ENCODE peak calls at places on chromosomes 11 and 22, in four cellular contexts. O is GM12878, Z is WTC11, L is SK-N-SH. K is an unnamed sample.

GRCh38 chr11:10898763-10899541 is 41.1 kb upstream of the ZBED5 start:
- DNase-seq in O (no peak), Z (no peak), L (no peak), K (peak; percentile 44)

GRCh38 chr11:67280341-67280790 is 8.7 kb upstream of the ANKRD13D start:
- DNase-seq in O (no peak), Z (no peak), L (no peak), K (no peak)

GRCh38 chr22:48957987-48958321 is 869.7 kb downstream of the BRD1 start:
- DNase-seq in O (no peak), Z (no peak), L (no peak), K (no peak)

GRCh38 chr11:64413417-64413816 is 54.5 kb downstream of the RPS6KA4 start:
- DNase-seq in O (no peak), Z (no peak), L (no peak), K (no peak)

GRCh38 chr11:119849872-119850271 is 120.9 kb upstream of the NECTIN1 start:
- DNase-seq in O (no peak), Z (no peak), L (no peak), K (no peak)

GRCh38 chr11:86072211-86072610 is 3.3 kb upstream of the PICALM start:
- DNase-seq in O (no peak), Z (no peak), L (no peak), K (no peak)

GRCh38 chr22:36336246-36337182 is 51.3 kb downstream of the MYH9 start:
- DNase-seq in O (no peak), Z (no peak), L (no peak), K (no peak)

GRCh38 chr11:2843551-2843950 is 42.0 kb downstream of the CDKN1C start:
- DNase-seq in O (no peak), Z (no peak), L (no peak), K (no peak)

GRCh38 chr11:125304876-125305275 is 140.3 kb downstream of the PKNOX2 start:
- DNase-seq in O (no peak), Z (no peak), L (no peak), K (no peak)

GRCh38 chr11:2267871-2268825 is 2.2 kb downstream of the ASCL2 start:
- DNase-seq in O (no peak), Z (no peak), L (no peak), K (peak; percentile 10)

GRCh38 chr22:24244144-24244787 is 616 bp downstream of the GGT5 start:
- DNase-seq in O (no peak), Z (no peak), L (peak; percentile 84), K (peak; percentile 1)

GRCh38 chr11:43948341-43949185 is 6.1 kb downstream of the C11orf96 start:
- DNase-seq in O (no peak), Z (no peak), L (no peak), K (no peak)

GRCh38 chr11:119093951-119094815 is 7.5 kb downstream of the DPAGT1 start:
- DNase-seq in O (no peak), Z (peak; percentile 28), L (peak; percentile 40), K (peak; percentile 65)

GRCh38 chr11:72844356-72844755 is 30.1 kb downstream of the ATG16L2 start:
- DNase-seq in O (no peak), Z (no peak), L (no peak), K (no peak)

GRCh38 chr22:22376352-22376706 is 131.7 kb downstream of the VPREB1 start:
- DNase-seq in O (no peak), Z (no peak), L (no peak), K (no peak)

GRCh38 chr11:89361738-89362137 is 129.4 kb downstream of the NOX4 start:
- DNase-seq in O (no peak), Z (no peak), L (no peak), K (no peak)

GRCh38 chr11:62508336-62509058 is 38.1 kb downstream of the AHNAK start:
- DNase-seq in O (no peak), Z (peak; percentile 75), L (peak; percentile 65), K (peak; percentile 72)

GRCh38 chr22:37728620-37729019 is 31.8 kb downstream of the TRIOBP start:
- DNase-seq in O (no peak), Z (no peak), L (no peak), K (no peak)

GRCh38 chr11:113528982-113529381 is 53.8 kb upstream of the DRD2 start:
- DNase-seq in O (no peak), Z (no peak), L (no peak), K (no peak)

GRCh38 chr11:59188954-59189353 is 17.0 kb downstream of the DTX4 start:
- DNase-seq in O (no peak), Z (no peak), L (no peak), K (no peak)

DNA sequence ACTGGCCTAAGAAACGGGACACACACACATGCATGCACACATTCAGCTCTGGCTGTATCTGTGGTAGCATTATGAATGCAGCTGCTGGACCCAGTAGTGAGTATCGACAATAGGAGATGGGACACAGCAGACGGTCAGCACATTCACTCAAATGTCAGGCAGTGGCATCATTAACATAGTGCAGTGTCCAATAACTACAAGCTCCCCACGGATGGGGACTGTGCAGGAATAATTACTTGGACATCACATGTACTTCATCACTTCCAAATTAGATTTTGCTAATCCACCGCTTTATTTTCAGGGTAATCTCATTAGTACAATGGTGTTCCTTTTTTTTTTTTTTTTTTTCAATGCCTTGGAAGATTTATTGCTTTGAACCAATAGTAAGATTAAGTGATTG is 109.5 kb downstream of the FANCF start:
- DNase-seq in O (no peak), Z (no peak), L (peak; percentile 33), K (no peak)
- TF ChIP-seq USF1 in O (no peak), Z (no peak), L (no peak), K (no peak)

DNA sequence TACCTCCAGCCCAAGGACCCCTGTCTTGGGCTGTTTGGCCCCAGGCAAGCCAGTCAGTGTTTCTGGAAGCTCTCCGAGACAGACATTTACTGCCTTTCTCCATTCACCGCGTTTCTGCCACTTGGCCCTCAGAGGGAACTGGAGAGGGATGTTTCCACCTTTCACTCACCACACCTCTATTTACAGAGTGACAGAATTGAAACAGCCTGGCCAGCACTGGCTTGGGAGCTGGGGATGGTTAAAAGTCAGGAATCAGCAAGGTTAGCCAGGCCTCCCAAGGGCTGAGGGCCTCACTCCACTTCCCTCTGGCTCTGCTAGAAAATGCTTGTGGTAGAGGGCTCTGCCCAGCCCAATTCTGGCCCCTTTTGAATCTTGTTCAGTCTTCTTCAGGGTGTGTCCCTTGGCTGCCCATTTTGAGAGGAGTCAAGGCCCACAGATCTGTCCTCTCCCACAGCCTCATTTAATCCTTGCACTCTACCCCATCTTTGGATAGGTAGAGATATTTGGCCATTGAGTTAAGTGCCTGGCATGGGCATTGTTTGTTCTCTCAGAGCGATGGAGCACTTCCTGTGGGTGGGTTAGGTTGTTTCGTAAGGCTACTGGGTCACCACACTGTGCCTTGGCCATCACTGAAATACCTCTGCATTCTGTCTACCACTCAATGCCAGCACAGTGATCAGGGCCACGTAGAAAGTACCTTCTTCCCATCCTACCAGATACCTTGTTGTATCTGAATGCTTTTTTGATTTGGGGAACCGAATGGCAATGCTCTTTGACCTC is 119.2 kb downstream of the MICAL2 start:
- DNase-seq in O (no peak), Z (no peak), L (no peak), K (no peak)
- TF ChIP-seq USF1 in O (no peak), Z (no peak), L (no peak), K (no peak)

DNA sequence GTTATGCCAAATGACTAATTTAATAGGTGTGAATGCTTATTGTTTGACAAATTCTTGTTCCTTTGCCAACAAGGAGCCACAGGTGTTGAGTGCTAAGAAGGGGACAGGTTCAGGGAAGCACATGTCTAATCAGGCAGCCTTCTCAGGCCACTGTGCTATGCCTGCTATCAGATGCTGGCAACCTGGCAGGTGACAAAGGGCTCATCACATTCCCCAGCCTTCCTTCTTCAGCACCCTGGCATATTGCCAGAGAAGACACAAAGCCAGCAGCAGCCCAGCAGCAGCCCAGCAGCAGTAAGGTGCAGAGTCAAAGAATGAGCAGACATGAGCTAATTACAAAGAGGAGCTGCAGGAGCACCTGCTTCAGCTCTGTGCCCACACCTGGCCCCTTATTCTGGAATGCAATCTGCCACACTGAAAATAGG is 68.2 kb downstream of the GUCY1A2 start:
- DNase-seq in O (no peak), Z (no peak), L (no peak), K (no peak)
- TF ChIP-seq USF1 in O (no peak), Z (no peak), L (no peak), K (no peak)

DNA sequence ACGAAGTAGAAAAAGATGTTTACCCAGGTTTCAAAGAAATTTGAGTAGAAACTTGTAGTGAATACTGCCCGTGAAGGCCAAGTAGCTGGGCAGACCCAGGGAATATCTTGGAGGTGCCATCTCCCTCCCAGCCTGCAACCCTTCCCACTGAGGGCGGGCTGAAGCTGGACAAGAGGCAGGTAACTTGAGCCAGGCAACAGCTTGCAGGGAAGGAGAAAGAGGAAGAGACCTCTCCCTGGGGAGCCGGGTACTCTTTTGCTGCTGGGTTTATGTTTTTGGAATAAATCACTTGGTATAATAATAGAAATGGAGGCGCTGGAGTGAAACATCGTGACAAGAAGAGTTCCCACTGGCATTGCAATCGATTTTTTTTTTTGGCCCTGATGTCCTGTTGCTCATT is 49.4 kb upstream of the JAM3 start:
- DNase-seq in O (no peak), Z (no peak), L (no peak), K (no peak)
- TF ChIP-seq USF1 in O (no peak), Z (no peak), L (no peak), K (no peak)

K was measured in K562.